ENCODE peak calls at places on chromosomes 6 and 20, in four cellular contexts. O is cardiac muscle cell, D is right lobe of liver, C is body of pancreas. F is an unnamed sample.

GRCh38 chr20:36573798-36574277 is 441 bp downstream of the TGIF2 start:
- DNase-seq in D (peak; percentile 66), C (peak; percentile 44), O (no peak), F (no peak)

GRCh38 chr6:32086661-32087573 is 22.2 kb downstream of the TNXB start:
- DNase-seq in D (no peak), O (peak; percentile 10), C (no peak), F (peak; percentile 78)

GRCh38 chr6:137602871-137603270 is 108.7 kb upstream of the OLIG3 start:
- DNase-seq in D (no peak), C (no peak), O (no peak), F (no peak)

GRCh38 chr6:7261030-7261841 is 51.8 kb downstream of the SSR1 start:
- DNase-seq in D (peak; percentile 95), O (peak; percentile 94), C (peak; percentile 89), F (peak; percentile 81)

GRCh38 chr6:56890683-56891429 is 64.1 kb upstream of the BEND6 start:
- DNase-seq in D (no peak), C (no peak), O (no peak), F (peak; percentile 88)

GRCh38 chr6:35590622-35591066 is 77.9 kb upstream of the TULP1 start:
- DNase-seq in C (peak; percentile 64), O (no peak), D (no peak), F (peak; percentile 51)

GRCh38 chr20:37501940-37502339 is 19.1 kb upstream of the NNAT start:
- DNase-seq in C (no peak), O (no peak), D (no peak), F (no peak)

GRCh38 chr6:38184041-38184779 is 364.7 kb downstream of the ZFAND3 start:
- DNase-seq in C (no peak), O (peak; percentile 28), D (no peak), F (no peak)

GRCh38 chr6:29011276-29011734 is 6.2 kb upstream of the ZNF311 start:
- DNase-seq in C (peak; percentile 45), O (peak; percentile 64), D (no peak), F (peak; percentile 48)

GRCh38 chr6:4025681-4026080 is 53.3 kb downstream of the FAM217A start:
- DNase-seq in O (no peak), D (no peak), C (no peak), F (no peak)

GRCh38 chr20:58001381-58001780 is 227.1 kb downstream of the ANKRD60 start:
- DNase-seq in D (no peak), C (peak; percentile 50), O (no peak), F (no peak)

GRCh38 chr6:7067305-7067704 is 40.5 kb upstream of the RREB1 start:
- DNase-seq in C (no peak), O (no peak), D (no peak), F (no peak)

GRCh38 chr20:21971436-21971835 is 266.0 kb downstream of the PAX1 start:
- DNase-seq in D (no peak), O (no peak), C (no peak), F (no peak)

GRCh38 chr6:16663896-16664295 is 97.4 kb downstream of the ATXN1 start:
- DNase-seq in C (no peak), O (no peak), D (no peak), F (no peak)

GRCh38 chr20:41991412-41991811 is 373.2 kb upstream of the CHD6 start:
- DNase-seq in C (no peak), D (no peak), O (no peak), F (no peak)

GRCh38 chr6:134817448-134817847 is 132.5 kb downstream of the ALDH8A1 start:
- DNase-seq in C (no peak), O (no peak), D (no peak), F (no peak)

GRCh38 chr6:30319146-30319835 is 7.4 kb upstream of the TRIM39 start:
- DNase-seq in D (no peak), C (no peak), O (no peak), F (peak; percentile 20)

GRCh38 chr6:153092082-153093013 is 38.7 kb downstream of the RGS17 start:
- DNase-seq in C (no peak), D (no peak), O (no peak), F (peak; percentile 95)

GRCh38 chr6:131258816-131259476 is 123.7 kb downstream of the AKAP7 start:
- DNase-seq in D (no peak), C (no peak), O (peak; percentile 21), F (peak; percentile 38)

GRCh38 chr6:114202389-114202788 is 140.4 kb downstream of the HS3ST5 start:
- DNase-seq in C (no peak), O (no peak), D (no peak), F (no peak)

GRCh38 chr20:44419131-44419844 is 56.4 kb upstream of the TTPAL start:
- DNase-seq in C (no peak), D (no peak), O (no peak), F (no peak)

GRCh38 chr6:36729169-36729549 is 31.5 kb downstream of the RAB44 start:
- DNase-seq in C (no peak), O (no peak), D (no peak), F (no peak)

GRCh38 chr6:149851461-149851860 is 12.7 kb downstream of the LRP11 start:
- DNase-seq in D (no peak), C (no peak), O (no peak), F (peak; percentile 79)

GRCh38 chr6:87759491-87760010 is 57.5 kb upstream of the AKIRIN2 start:
- DNase-seq in D (no peak), C (no peak), O (no peak), F (no peak)

GRCh38 chr6:73382462-73383113 is 12.0 kb upstream of the DDX43 start:
- DNase-seq in O (no peak), C (no peak), D (no peak), F (peak; percentile 16)

GRCh38 chr20:15491564-15491963 is 1081.7 kb downstream of the KIF16B start:
- DNase-seq in D (no peak), O (no peak), C (no peak), F (no peak)

GRCh38 chr20:58995461-58996225 is 11.4 kb downstream of the CTSZ start:
- DNase-seq in D (no peak), O (no peak), C (no peak), F (no peak)

GRCh38 chr20:44693625-44694024 is 21.5 kb upstream of the CCN5 start:
- DNase-seq in C (no peak), O (no peak), D (no peak), F (no peak)

GRCh38 chr6:166278579-166279392 is 29.4 kb downstream of the PRR18 start:
- DNase-seq in D (no peak), C (no peak), O (no peak), F (no peak)

GRCh38 chr6:1110164-1110563 is 201.7 kb upstream of the FOXQ1 start:
- DNase-seq in D (no peak), C (no peak), O (no peak), F (peak; percentile 9)

GRCh38 chr6:45419574-45420082 is 41.9 kb upstream of the SUPT3H start:
- DNase-seq in D (peak; percentile 71), C (peak; percentile 55), O (peak; percentile 81), F (peak; percentile 76)

DNA sequence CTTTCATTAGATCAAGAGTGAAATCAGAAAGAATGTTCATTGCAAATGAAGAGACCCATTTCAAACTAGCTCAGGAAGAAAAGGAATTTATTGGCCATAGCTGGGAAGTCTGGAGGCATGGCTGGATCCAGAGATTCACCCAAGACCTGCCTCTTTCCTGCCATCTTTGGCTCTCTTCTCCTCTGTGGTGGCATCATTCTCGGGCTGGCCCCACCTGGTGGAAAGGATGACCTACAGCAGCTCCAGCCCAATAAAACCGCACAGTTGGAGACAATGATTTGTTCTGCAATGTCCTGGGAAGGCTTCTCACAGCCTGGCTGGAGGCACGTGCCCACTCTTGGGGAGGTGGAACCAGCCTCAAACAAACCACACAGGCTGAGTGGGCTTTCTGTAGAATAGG is 18.1 kb upstream of the FERMT1 start:
- DNase-seq in O (no peak), D (no peak), C (no peak), F (no peak)
- TF ChIP-seq CTCF in O (peak; percentile 25), D (no peak), C (no peak), F (peak; percentile 19)

GRCh38 chr20:63177134-63177784 is 38.7 kb downstream of the YTHDF1 start:
- DNase-seq in D (no peak), C (peak; percentile 32), O (no peak), F (no peak)
- H3K4me3 ChIP-seq in D (no peak overlapping the region), C (no peak overlapping the region), O (peak overlapping the region; percentile 8), F (no peak overlapping the region)

GRCh38 chr20:53208110-53208908 is 236.2 kb downstream of the TSHZ2 start:
- DNase-seq in D (no peak), O (peak; percentile 13), C (no peak), F (no peak)
- TF ChIP-seq CTCF in D (no peak), O (no peak), C (no peak), F (peak; percentile 13)

GRCh38 chr6:39934060-39934757 is at the start of gene MOCS1:
- DNase-seq in O (peak; percentile 87), C (peak; percentile 89), D (peak; percentile 94), F (peak; percentile 61)
- H3K4me3 ChIP-seq in O (peak within 1 kb of the TSS; percentile 63), C (peak within 1 kb of the TSS; percentile 77), D (peak within 1 kb of the TSS; percentile 94), F (peak within 1 kb of the TSS; percentile 71)

F was measured in fibroblast of villous mesenchyme.